ENCODE peak calls at places on chromosomes 6 and 20, in six cellular contexts. V is iris pigment epithelial cell; T is adipocyte; I is smooth muscle cell of the brain vasculature; M is activated T-helper 1 cell treated with Interleukin-2 at 50 U/mL for 16 hours; F is CD4-positive, alpha-beta memory T cell. P is an unnamed sample.

GRCh38 chr6:15981956-15982355 is 146.9 kb upstream of the MYLIP start:
- DNase-seq in V (no peak), T (no peak), I (no peak), M (no peak), F (no peak), P (no peak)

GRCh38 chr6:139376604-139377218 is 2.3 kb upstream of the CITED2 start:
- DNase-seq in V (peak), T (peak), I (no peak), M (no peak), F (no peak), P (peak)

GRCh38 chr20:44633187-44633851 is 18.2 kb downstream of the ADA start:
- DNase-seq in V (no peak), T (no peak), I (no peak), M (no peak), F (no peak), P (no peak)

GRCh38 chr6:108492131-108492766 is 68.5 kb upstream of the FOXO3 start:
- DNase-seq in V (peak), T (peak), I (peak), M (no peak), F (peak), P (peak)

GRCh38 chr6:101413773-101414172 is 20.3 kb downstream of the GRIK2 start:
- DNase-seq in V (no peak), T (no peak), I (no peak), M (no peak), F (no peak), P (no peak)

GRCh38 chr6:111242452-111242851 is 155.1 kb downstream of the SLC16A10 start:
- DNase-seq in V (peak), T (peak), I (no peak), M (no peak), F (no peak), P (peak)

GRCh38 chr6:56593801-56594318 is 48.8 kb downstream of the DST start:
- DNase-seq in V (peak), T (peak), I (no peak), M (no peak), F (no peak), P (peak)

GRCh38 chr6:159074120-159074684 is 29.4 kb upstream of the TAGAP start:
- DNase-seq in V (peak), T (peak), I (no peak), M (no peak), F (no peak), P (peak)

GRCh38 chr20:39092733-39093410 is 130.7 kb downstream of the DHX35 start:
- DNase-seq in V (no peak), T (no peak), I (no peak), M (no peak), F (no peak), P (no peak)

GRCh38 chr20:58372836-58373235 is 16.2 kb upstream of the VAPB start:
- DNase-seq in V (peak), T (no peak), I (no peak), M (no peak), F (no peak), P (no peak)

GRCh38 chr6:105317607-105318533 is 85.0 kb downstream of the PREP start:
- DNase-seq in V (no peak), T (no peak), I (no peak), M (no peak), F (no peak), P (no peak)

GRCh38 chr6:119110601-119111548 is 32.4 kb upstream of the FAM184A start:
- DNase-seq in V (peak), T (peak), I (peak), M (no peak), F (peak), P (peak)

GRCh38 chr6:710601-711571 is 17.9 kb upstream of the EXOC2 start:
- DNase-seq in V (peak), T (peak), I (peak), M (peak), F (peak), P (peak)

GRCh38 chr6:125377621-125378020 is 75.9 kb upstream of the HDDC2 start:
- DNase-seq in V (peak), T (peak), I (peak), M (no peak), F (no peak), P (no peak)

GRCh38 chr20:33677991-33678431 is 3.8 kb upstream of the NECAB3 start:
- DNase-seq in V (no peak), T (no peak), I (no peak), M (no peak), F (no peak), P (no peak)

GRCh38 chr6:38034269-38034914 is 214.9 kb downstream of the ZFAND3 start:
- DNase-seq in V (peak), T (peak), I (peak), M (no peak), F (no peak), P (peak)

GRCh38 chr6:167973092-167973880 is 24.2 kb upstream of the KIF25 start:
- DNase-seq in V (no peak), T (no peak), I (no peak), M (no peak), F (no peak), P (no peak)

GRCh38 chr6:40804905-40805304 is 217.7 kb upstream of the LRFN2 start:
- DNase-seq in V (no peak), T (no peak), I (no peak), M (no peak), F (no peak), P (no peak)

GRCh38 chr6:134238006-134238405 is 79.9 kb downstream of the SGK1 start:
- DNase-seq in V (no peak), T (no peak), I (no peak), M (no peak), F (no peak), P (no peak)

GRCh38 chr6:143241110-143241509 is 180.4 kb downstream of the AIG1 start:
- DNase-seq in V (no peak), T (no peak), I (no peak), M (no peak), F (no peak), P (peak)

GRCh38 chr6:35596448-35597442 is 84.0 kb upstream of the TULP1 start:
- DNase-seq in V (peak), T (peak), I (no peak), M (no peak), F (no peak), P (peak)

GRCh38 chr20:31606928-31607639 is 2.0 kb downstream of the ID1 start:
- DNase-seq in V (peak), T (peak), I (no peak), M (no peak), F (no peak), P (peak)

GRCh38 chr20:44019638-44020335 is 105.1 kb downstream of the TOX2 start:
- DNase-seq in V (peak), T (no peak), I (no peak), M (no peak), F (peak), P (peak)

GRCh38 chr20:45878076-45878731 is 2.8 kb upstream of the ZSWIM1 start:
- DNase-seq in V (no peak), T (peak), I (no peak), M (no peak), F (no peak), P (no peak)